ENCODE peak calls at places on chromosome 13, in six cellular contexts. T is PC-3; C is stimulated activated CD4-positive, alpha-beta T cell treated with anti-CD3 and anti-CD28 coated beads, Interleukin-15, amount 100 ng/mL, for 1 hour; A is T follicular helper cell; D is stimulated activated CD8-positive, alpha-beta memory T cell treated with anti-CD3 and anti-CD28 coated beads, Interleukin-7, amount 100 ng/mL, for 1 hour; X is activated CD4-positive, alpha-beta T cell treated with anti-CD3 and anti-CD28 coated beads, Interleukin-2, amount 50 U/mL, for 1 hour. U is an unnamed sample.

GRCh38 chr13:111853766-111854165 is 213.2 kb upstream of the SOX1 start:
- DNase-seq in C (no peak), X (no peak), A (no peak), D (no peak), T (no peak), U (no peak)

GRCh38 chr13:65926750-65927171 is 1303.4 kb downstream of the PCDH9 start:
- DNase-seq in D (no peak), T (peak), C (no peak), A (no peak), X (no peak), U (no peak)

GRCh38 chr13:75512253-75512652 is 25.4 kb downstream of the COMMD6 start:
- DNase-seq in A (no peak), T (no peak), X (no peak), D (no peak), C (no peak), U (no peak)

GRCh38 chr13:29494520-29494919 is 101.0 kb downstream of the SLC7A1 start:
- DNase-seq in A (no peak), C (no peak), T (no peak), D (no peak), X (no peak), U (no peak)

GRCh38 chr13:46170687-46171086 is 11.3 kb downstream of the LCP1 start:
- DNase-seq in T (no peak), A (peak), C (no peak), D (no peak), X (peak), U (no peak)

GRCh38 chr13:28100149-28101121 is at the start of gene FLT3:
- DNase-seq in D (no peak), C (no peak), X (peak), A (no peak), T (peak), U (peak)

GRCh38 chr13:56396318-56396717 is 744.4 kb upstream of the PRR20A start:
- DNase-seq in T (no peak), D (no peak), X (no peak), A (no peak), C (no peak), U (no peak)

GRCh38 chr13:59643906-59644626 is 519.7 kb downstream of the DIAPH3 start:
- DNase-seq in D (no peak), T (no peak), A (no peak), C (no peak), X (no peak), U (no peak)